ENCODE peak calls at places on chromosome 15, in seven cellular contexts. D is A549, H is H1, Q is IMR-90, A is HCT116, V is GM12878, G is K562. L is an unnamed sample.

GRCh38 chr15:75532413-75533250 is 46.5 kb downstream of the PTPN9 start:
- DNase-seq in H (peak), V (no peak), Q (peak), A (peak), G (peak), D (peak), L (peak)

GRCh38 chr15:98493966-98494511 is 154.3 kb upstream of the IGF1R start:
- DNase-seq in G (no peak), A (no peak), V (no peak), H (no peak), D (no peak), Q (no peak), L (no peak)

GRCh38 chr15:28974142-28974541 is 88.4 kb downstream of the APBA2 start:
- DNase-seq in Q (no peak), A (no peak), H (no peak), V (no peak), G (no peak), D (no peak), L (no peak)

GRCh38 chr15:85890620-85890980 is 95.9 kb upstream of the KLHL25 start:
- DNase-seq in V (no peak), D (no peak), A (no peak), Q (no peak), H (no peak), G (no peak), L (no peak)

GRCh38 chr15:57595011-57595866 is 3.5 kb downstream of the MYZAP start:
- DNase-seq in H (no peak), A (no peak), Q (no peak), V (no peak), G (no peak), D (no peak), L (peak)

GRCh38 chr15:76674883-76675282 is 230.3 kb downstream of the SCAPER start:
- DNase-seq in G (no peak), V (no peak), D (no peak), Q (peak), A (no peak), H (no peak), L (no peak)

GRCh38 chr15:78265752-78266224 is 1.4 kb downstream of the DNAJA4 start:
- DNase-seq in Q (peak), A (no peak), V (no peak), H (no peak), D (no peak), G (no peak), L (no peak)

GRCh38 chr15:86615816-86616215 is 536.1 kb downstream of the AGBL1 start:
- DNase-seq in G (no peak), H (no peak), V (no peak), D (no peak), A (no peak), Q (no peak), L (no peak)

GRCh38 chr15:51172190-51172589 is 77.5 kb upstream of the TNFAIP8L3 start:
- DNase-seq in H (no peak), G (no peak), A (no peak), V (no peak), Q (peak), D (no peak), L (no peak)

GRCh38 chr15:45454825-45455224 is 67.7 kb downstream of the SLC30A4 start:
- DNase-seq in V (peak), Q (peak), G (peak), H (no peak), A (peak), D (peak), L (no peak)

GRCh38 chr15:39099524-39099923 is 481.4 kb upstream of the THBS1 start:
- DNase-seq in H (no peak), G (no peak), D (no peak), A (no peak), Q (peak), V (no peak), L (no peak)

GRCh38 chr15:85314653-85315052 is 65.8 kb upstream of the AKAP13 start:
- DNase-seq in D (no peak), Q (peak), G (no peak), H (no peak), A (no peak), V (no peak), L (no peak)

GRCh38 chr15:34850121-34850520 is 54.8 kb upstream of the ACTC1 start:
- DNase-seq in A (no peak), V (no peak), H (no peak), D (no peak), G (peak), Q (no peak), L (no peak)

GRCh38 chr15:49290204-49290603 is 120.2 kb downstream of the GALK2 start:
- DNase-seq in G (no peak), V (no peak), H (no peak), D (no peak), A (no peak), Q (no peak), L (no peak)

GRCh38 chr15:82832601-82833209 is 23.3 kb downstream of the WHAMM start:
- DNase-seq in A (peak), V (peak), G (no peak), H (no peak), D (peak), Q (peak), L (no peak)

GRCh38 chr15:80478075-80478474 is 73.9 kb downstream of the ARNT2 start:
- DNase-seq in D (no peak), A (no peak), G (no peak), Q (peak), V (no peak), H (no peak), L (no peak)

GRCh38 chr15:72781621-72782020 is 1.9 kb downstream of the ADPGK start:
- DNase-seq in V (no peak), D (no peak), G (no peak), H (no peak), A (no peak), Q (no peak), L (no peak)

GRCh38 chr15:72783563-72784232 is at the start of gene ADPGK:
- DNase-seq in H (peak), V (peak), D (peak), Q (peak), G (peak), A (peak), L (peak)

GRCh38 chr15:72784233-72784876 is 797 bp upstream of the ADPGK start:
- DNase-seq in H (peak), G (peak), Q (peak), A (peak), D (peak), V (peak), L (peak)

GRCh38 chr15:72782993-72783562 is 480 bp downstream of the ADPGK start:
- DNase-seq in D (no peak), V (peak), A (no peak), Q (peak), H (no peak), G (no peak), L (no peak)

GRCh38 chr15:72782274-72782992 is 1.1 kb downstream of the ADPGK start:
- DNase-seq in D (no peak), A (no peak), G (peak), Q (no peak), V (no peak), H (no peak), L (no peak)
- TF ChIP-seq CEBPB in D (no peak), A (no peak), G (no peak), Q (no peak), V (no peak), H (no peak), L (no peak)

GRCh38 chr15:62413147-62413546 is 248.1 kb upstream of the C2CD4B start:
- DNase-seq in D (no peak), Q (no peak), H (no peak), G (no peak), A (no peak), V (no peak), L (no peak)
- TF ChIP-seq CEBPB in D (no peak), Q (no peak), H (no peak), G (no peak), A (no peak), V (no peak), L (no peak)

GRCh38 chr15:89071471-89071870 is 16.8 kb upstream of the ABHD2 start:
- DNase-seq in Q (no peak), V (no peak), H (no peak), D (no peak), A (no peak), G (no peak), L (no peak)

GRCh38 chr15:89067751-89068150 is 20.5 kb upstream of the ABHD2 start:
- DNase-seq in H (no peak), Q (peak), V (no peak), G (no peak), D (no peak), A (no peak), L (no peak)

GRCh38 chr15:89066280-89066679 is 22.0 kb upstream of the ABHD2 start:
- DNase-seq in Q (no peak), G (no peak), D (no peak), H (no peak), V (no peak), A (no peak), L (no peak)

GRCh38 chr15:89070197-89071124 is 17.8 kb upstream of the ABHD2 start:
- DNase-seq in A (no peak), D (no peak), H (no peak), G (peak), V (no peak), Q (no peak), L (peak)

DNA sequence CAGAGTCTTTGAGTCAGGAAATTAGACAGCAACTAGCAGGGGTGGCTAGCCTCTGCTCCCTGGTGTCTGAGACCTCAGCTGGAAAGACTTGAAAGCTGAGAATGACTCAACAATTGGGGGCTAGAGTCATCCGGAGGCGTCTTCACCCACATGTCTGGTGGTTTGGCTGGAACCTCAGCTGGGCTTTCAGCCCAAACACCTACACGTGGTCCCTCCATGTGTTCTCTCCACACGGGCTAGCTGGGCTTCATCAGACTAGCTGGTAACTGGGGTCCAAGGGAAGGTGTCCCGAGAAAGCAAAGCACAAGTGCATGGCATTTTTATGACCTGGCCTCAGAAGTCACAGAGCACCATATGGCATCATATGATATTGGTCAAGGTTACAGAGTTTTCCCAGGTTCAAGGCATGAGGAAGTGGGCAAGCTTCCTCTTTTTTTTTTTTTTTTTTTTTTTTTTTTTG is 19.9 kb upstream of the ABHD2 start:
- DNase-seq in Q (peak), V (peak), D (no peak), G (no peak), H (no peak), A (no peak), L (no peak)
- TF ChIP-seq CEBPB in Q (peak), V (no peak), D (no peak), G (no peak), H (no peak), A (no peak), L (no peak)

GRCh38 chr15:89673162-89673506 is 6.0 kb downstream of the PLIN1 start:
- DNase-seq in D (peak), G (peak), V (no peak), A (peak), Q (no peak), H (peak), L (peak)
- TF ChIP-seq CEBPB in D (no peak), G (no peak), V (no peak), A (no peak), Q (no peak), H (no peak), L (no peak)

GRCh38 chr15:58724471-58724870 is 25.0 kb downstream of the ADAM10 start:
- DNase-seq in V (peak), A (no peak), G (no peak), D (no peak), Q (peak), H (no peak), L (no peak)
- TF ChIP-seq CEBPB in V (no peak), A (no peak), G (no peak), D (no peak), Q (no peak), H (no peak), L (no peak)

GRCh38 chr15:89723031-89723430 is 28.0 kb downstream of the MESP1 start:
- DNase-seq in D (no peak), A (no peak), Q (no peak), H (no peak), G (no peak), V (no peak), L (no peak)
- TF ChIP-seq CEBPB in D (no peak), A (no peak), Q (no peak), H (no peak), G (no peak), V (no peak), L (no peak)

GRCh38 chr15:73854265-73854664 is 19.1 kb upstream of the TBC1D21 start:
- DNase-seq in A (no peak), Q (no peak), G (no peak), D (no peak), V (no peak), H (no peak), L (no peak)
- TF ChIP-seq CEBPB in A (no peak), Q (no peak), G (no peak), D (no peak), V (no peak), H (no peak), L (no peak)

GRCh38 chr15:59998256-59999063 is 5.7 kb upstream of the FOXB1 start:
- DNase-seq in H (no peak), A (no peak), V (no peak), D (no peak), Q (no peak), G (no peak), L (no peak)

GRCh38 chr15:59995568-59996349 is 8.4 kb upstream of the FOXB1 start:
- DNase-seq in H (peak), G (no peak), Q (no peak), A (no peak), V (no peak), D (no peak), L (no peak)

GRCh38 chr15:59999064-59999377 is 5.1 kb upstream of the FOXB1 start:
- DNase-seq in D (no peak), Q (no peak), V (no peak), A (no peak), G (no peak), H (peak), L (no peak)

GRCh38 chr15:59996498-59997041 is 7.5 kb upstream of the FOXB1 start:
- DNase-seq in D (no peak), A (no peak), G (no peak), V (no peak), Q (no peak), H (peak), L (peak)

DNA sequence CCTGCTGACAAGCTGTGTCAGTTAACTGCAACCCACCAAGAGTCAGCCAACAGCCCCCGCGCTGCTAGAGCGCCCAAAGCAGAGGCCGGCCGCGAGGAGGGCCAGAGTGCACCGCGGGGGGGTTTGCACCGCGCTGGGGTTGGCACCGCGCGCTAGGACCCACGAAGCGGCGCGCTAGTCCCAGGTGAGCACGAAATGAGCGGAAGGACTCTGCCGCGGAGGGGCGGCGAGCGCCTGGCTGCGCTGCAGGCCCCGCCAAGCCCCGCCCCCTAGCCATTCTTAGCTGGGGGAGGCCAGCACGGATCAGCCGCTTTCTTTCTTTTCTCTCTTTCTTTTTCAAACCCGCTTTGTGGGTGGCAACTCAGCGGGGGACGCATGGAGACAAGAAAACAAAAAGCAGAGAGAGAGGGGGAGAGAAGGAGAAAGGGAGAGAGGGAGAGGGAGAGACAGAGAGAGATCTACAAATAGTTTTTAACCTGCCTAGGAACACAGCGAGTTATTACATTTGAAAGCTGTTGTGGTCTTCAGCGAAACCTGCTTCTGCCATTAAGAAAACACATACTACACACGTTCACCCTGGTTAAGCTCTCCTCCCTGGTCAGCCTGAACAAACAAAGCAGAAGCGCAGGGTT is 6.9 kb upstream of the FOXB1 start:
- DNase-seq in H (peak), Q (no peak), A (no peak), D (no peak), V (no peak), G (peak), L (no peak)
- TF ChIP-seq CEBPB in H (no peak), Q (no peak), A (no peak), D (no peak), V (no peak), G (no peak), L (no peak)